ENCODE peak calls at places on chromosome 7, in nine cellular contexts. E, Y, X, M, B, U, T, Z and C are unnamed samples.

GRCh38 chr7:142557971-142558582 is 191.2 kb upstream of the PRSS1 start:
- DNase-seq in B (peak; percentile 34), M (peak; percentile 71), T (no peak), U (no peak), Y (no peak), E (peak; percentile 59), Z (peak; percentile 62), X (no peak), C (peak; percentile 30)

GRCh38 chr7:113891828-113892227 is 27.0 kb downstream of the PPP1R3A start:
- DNase-seq in X (no peak), E (no peak), Y (peak; percentile 43), T (no peak), U (peak; percentile 5), B (no peak), Z (no peak), M (peak; percentile 91), C (peak; percentile 19)

GRCh38 chr7:1368682-1369571 is 90.3 kb downstream of the MICALL2 start:
- DNase-seq in Y (no peak), M (peak; percentile 17), U (peak; percentile 77), E (no peak), T (no peak), B (no peak), Z (peak; percentile 95), X (no peak), C (no peak)

GRCh38 chr7:37062460-37062859 is 338.2 kb upstream of the AOAH start:
- DNase-seq in X (peak; percentile 20), U (no peak), T (no peak), Z (no peak), E (no peak), M (peak; percentile 25), Y (no peak), B (no peak), C (no peak)

GRCh38 chr7:114889646-114890285 is 32.1 kb upstream of the MDFIC start:
- DNase-seq in U (peak; percentile 88), Z (no peak), X (no peak), B (no peak), Y (peak; percentile 97), T (no peak), E (no peak), M (peak; percentile 91), C (peak; percentile 83)

GRCh38 chr7:149071641-149072437 is 18.7 kb downstream of the ZNF786 start:
- DNase-seq in Y (no peak), M (no peak), X (no peak), T (peak; percentile 42), U (no peak), B (no peak), E (no peak), Z (peak; percentile 92), C (no peak)

GRCh38 chr7:17633099-17633498 is 307.2 kb downstream of the SNX13 start:
- DNase-seq in E (no peak), T (no peak), Z (no peak), M (peak; percentile 86), U (peak; percentile 60), B (no peak), Y (peak; percentile 40), X (no peak), C (no peak)

GRCh38 chr7:18902892-18903291 is 214.5 kb downstream of the TWIST1 start:
- DNase-seq in T (no peak), Y (no peak), Z (no peak), X (no peak), E (no peak), U (peak; percentile 17), M (no peak), B (no peak), C (no peak)

GRCh38 chr7:106243893-106244292 is 40.9 kb downstream of the NAMPT start:
- DNase-seq in T (no peak), E (no peak), U (no peak), Y (no peak), B (no peak), Z (no peak), X (no peak), M (peak; percentile 76), C (no peak)

GRCh38 chr7:51376420-51377092 is 59.9 kb upstream of the COBL start:
- DNase-seq in Y (no peak), X (no peak), M (peak; percentile 86), Z (no peak), U (peak; percentile 48), B (no peak), E (no peak), T (no peak), C (peak; percentile 61)